ENCODE peak calls at places on chromosomes 12 and 14, in six cellular contexts. One of them, this sample, is unnamed.
A peak's percentile ranks its signal among the peaks of the same experiment; 100 is the strongest.

GRCh38 chr14:53668861-53669260 is 287.8 kb downstream of the BMP4 start:
- DNase-seq in GM12878: no peak
- DNase-seq in effector memory CD4-positive, alpha-beta T cell: no peak
- DNase-seq in transverse colon: no peak
- DNase-seq in RWPE2: no peak
- DNase-seq in stomach: no peak
- DNase-seq in this sample: no peak

GRCh38 chr14:52845079-52845478 is 53.7 kb upstream of the GNPNAT1 start:
- DNase-seq in GM12878: no peak
- DNase-seq in RWPE2: no peak
- DNase-seq in effector memory CD4-positive, alpha-beta T cell: no peak
- DNase-seq in transverse colon: no peak
- DNase-seq in stomach: no peak
- DNase-seq in this sample: no peak

GRCh38 chr12:99984271-99985128 is at the start of gene ANKS1B:
- DNase-seq in stomach: peak; percentile 49
- DNase-seq in transverse colon: peak; percentile 24
- DNase-seq in GM12878: no peak
- DNase-seq in effector memory CD4-positive, alpha-beta T cell: no peak
- DNase-seq in RWPE2: no peak
- DNase-seq in this sample: peak; percentile 86

GRCh38 chr14:42930058-42930457 is 1323.4 kb downstream of the LRFN5 start:
- DNase-seq in effector memory CD4-positive, alpha-beta T cell: no peak
- DNase-seq in GM12878: no peak
- DNase-seq in RWPE2: no peak
- DNase-seq in transverse colon: peak; percentile 9
- DNase-seq in stomach: no peak
- DNase-seq in this sample: no peak

GRCh38 chr12:107558141-107558815 is 127.3 kb upstream of the PWP1 start:
- DNase-seq in effector memory CD4-positive, alpha-beta T cell: no peak
- DNase-seq in RWPE2: no peak
- DNase-seq in GM12878: no peak
- DNase-seq in transverse colon: no peak
- DNase-seq in stomach: no peak
- DNase-seq in this sample: no peak

GRCh38 chr12:68856510-68856909 is 48.5 kb downstream of the MDM2 start:
- DNase-seq in effector memory CD4-positive, alpha-beta T cell: no peak
- DNase-seq in GM12878: no peak
- DNase-seq in transverse colon: no peak
- DNase-seq in stomach: no peak
- DNase-seq in RWPE2: no peak
- DNase-seq in this sample: peak; percentile 26

GRCh38 chr12:57604454-57605307 is at the start of gene DTX3:
- DNase-seq in transverse colon: no peak
- DNase-seq in effector memory CD4-positive, alpha-beta T cell: no peak
- DNase-seq in RWPE2: no peak
- DNase-seq in GM12878: no peak
- DNase-seq in stomach: no peak
- DNase-seq in this sample: peak; percentile 51

GRCh38 chr12:80356092-80356491 is 87.9 kb upstream of the PTPRQ start:
- DNase-seq in transverse colon: no peak
- DNase-seq in effector memory CD4-positive, alpha-beta T cell: no peak
- DNase-seq in GM12878: no peak
- DNase-seq in stomach: no peak
- DNase-seq in RWPE2: no peak
- DNase-seq in this sample: no peak

GRCh38 chr14:91873476-91874265 is 6.3 kb upstream of the TC2N start:
- DNase-seq in effector memory CD4-positive, alpha-beta T cell: peak; percentile 78
- DNase-seq in RWPE2: no peak
- DNase-seq in stomach: peak; percentile 59
- DNase-seq in transverse colon: peak; percentile 59
- DNase-seq in GM12878: peak; percentile 87
- DNase-seq in this sample: no peak
- H3K4me1 ChIP-seq in effector memory CD4-positive, alpha-beta T cell: peaks cover 68% of the 10 kb centered on the region
- H3K4me1 ChIP-seq in RWPE2: peaks cover 27% of the 10 kb centered on the region
- H3K4me1 ChIP-seq in stomach: peaks cover 50% of the 10 kb centered on the region
- H3K4me1 ChIP-seq in transverse colon: peaks cover 16% of the 10 kb centered on the region
- H3K4me1 ChIP-seq in GM12878: peaks cover 28% of the 10 kb centered on the region
- H3K4me1 ChIP-seq in this sample: peaks cover 23% of the 10 kb centered on the region

DNA sequence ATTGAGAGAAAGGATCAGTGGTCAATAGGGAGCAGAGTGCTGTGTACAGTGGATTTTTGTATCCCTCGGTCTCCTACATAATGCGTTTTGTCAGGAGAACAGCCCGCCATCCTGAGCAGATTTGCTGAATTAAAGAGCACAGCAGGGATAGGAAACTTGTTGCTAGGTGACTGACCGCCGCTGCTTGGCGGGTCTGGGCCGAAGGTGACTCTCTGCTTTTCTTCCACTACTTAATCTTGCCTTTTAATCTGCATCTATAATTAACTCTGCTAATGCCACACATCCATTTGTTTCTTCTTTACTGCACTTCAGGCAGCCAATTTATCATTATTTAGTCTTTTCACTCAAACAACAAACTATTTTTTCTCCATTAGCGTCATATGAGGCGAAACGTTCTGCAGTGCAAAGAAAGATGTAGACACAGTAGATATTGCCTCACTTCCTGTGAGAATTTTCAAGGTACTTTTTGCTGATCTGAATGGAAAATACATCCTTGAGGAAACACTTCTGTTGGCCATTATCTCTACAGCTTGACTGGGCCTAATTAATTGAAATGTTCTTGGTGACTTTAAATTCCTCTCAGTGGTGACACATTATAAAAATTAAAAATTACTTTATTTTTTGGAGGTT is 108.0 kb downstream of the PPM1A start:
- DNase-seq in transverse colon: no peak
- DNase-seq in stomach: no peak
- DNase-seq in effector memory CD4-positive, alpha-beta T cell: no peak
- DNase-seq in RWPE2: no peak
- DNase-seq in GM12878: no peak
- DNase-seq in this sample: no peak
- H3K4me3 ChIP-seq in transverse colon: no peak overlapping the region
- H3K4me3 ChIP-seq in stomach: no peak overlapping the region
- H3K4me3 ChIP-seq in effector memory CD4-positive, alpha-beta T cell: no peak overlapping the region
- H3K4me3 ChIP-seq in RWPE2: no peak overlapping the region
- H3K4me3 ChIP-seq in GM12878: no peak overlapping the region
- H3K4me3 ChIP-seq in this sample: no peak overlapping the region

GRCh38 chr12:4417471-4417870 is 28.1 kb downstream of the FGF6 start:
- DNase-seq in effector memory CD4-positive, alpha-beta T cell: no peak
- DNase-seq in transverse colon: no peak
- DNase-seq in stomach: no peak
- DNase-seq in RWPE2: no peak
- DNase-seq in GM12878: no peak
- DNase-seq in this sample: no peak
- H3K27me3 ChIP-seq in effector memory CD4-positive, alpha-beta T cell: no peaks in the 10 kb centered on the region
- H3K27me3 ChIP-seq in transverse colon: peaks cover 4% of the 10 kb centered on the region
- H3K27me3 ChIP-seq in stomach: no peaks in the 10 kb centered on the region
- H3K27me3 ChIP-seq in RWPE2: peaks cover 63% of the 10 kb centered on the region
- H3K27me3 ChIP-seq in GM12878: peaks cover 7% of the 10 kb centered on the region
- H3K27me3 ChIP-seq in this sample: peaks cover 59% of the 10 kb centered on the region

GRCh38 chr14:98501335-98501734 is 770.7 kb downstream of the BCL11B start:
- DNase-seq in transverse colon: no peak
- DNase-seq in GM12878: no peak
- DNase-seq in effector memory CD4-positive, alpha-beta T cell: no peak
- DNase-seq in RWPE2: peak; percentile 95
- DNase-seq in stomach: no peak
- DNase-seq in this sample: no peak
- H3K4me1 ChIP-seq in transverse colon: no peaks in the 10 kb centered on the region
- H3K4me1 ChIP-seq in GM12878: no peaks in the 10 kb centered on the region
- H3K4me1 ChIP-seq in effector memory CD4-positive, alpha-beta T cell: no peaks in the 10 kb centered on the region
- H3K4me1 ChIP-seq in RWPE2: peaks cover 57% of the 10 kb centered on the region
- H3K4me1 ChIP-seq in stomach: no peaks in the 10 kb centered on the region
- H3K4me1 ChIP-seq in this sample: no peaks in the 10 kb centered on the region

DNA sequence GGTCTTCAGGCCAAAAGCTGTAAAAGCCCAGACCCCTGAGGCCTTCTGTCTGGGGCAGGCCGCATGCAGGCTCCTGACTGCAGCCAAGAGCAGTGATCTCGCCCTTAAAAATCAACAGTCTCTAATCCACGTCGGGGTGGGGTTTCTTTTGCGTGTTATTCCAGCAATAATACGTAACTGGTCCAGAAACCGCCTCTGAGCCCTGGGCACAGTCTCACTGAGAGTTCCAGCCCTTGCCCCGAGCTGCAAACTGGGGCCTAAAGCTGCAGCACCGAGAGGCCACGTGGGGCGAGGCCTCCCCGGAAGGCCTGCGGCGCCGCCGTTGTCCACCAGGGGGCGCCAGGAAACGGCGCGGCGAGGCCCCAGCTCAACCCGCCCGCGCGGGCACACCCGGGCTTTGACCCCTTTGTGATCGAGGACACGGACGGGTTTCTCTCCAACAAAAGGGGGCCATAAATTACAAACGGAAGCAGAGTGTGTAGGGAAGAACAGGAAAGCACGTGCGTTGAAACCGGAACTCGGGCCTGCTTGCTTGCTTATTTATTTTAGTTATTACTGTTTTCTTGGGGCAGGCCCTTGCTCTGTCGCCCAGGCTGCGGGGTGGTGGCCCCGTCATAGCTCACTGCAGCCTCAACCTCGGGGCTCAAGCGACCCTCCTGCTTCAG is 87.2 kb downstream of the NINJ2 start:
- DNase-seq in effector memory CD4-positive, alpha-beta T cell: peak; percentile 66
- DNase-seq in transverse colon: peak; percentile 84
- DNase-seq in RWPE2: peak; percentile 55
- DNase-seq in stomach: peak; percentile 82
- DNase-seq in GM12878: peak; percentile 40
- DNase-seq in this sample: peak; percentile 85
- H3K4me3 ChIP-seq in effector memory CD4-positive, alpha-beta T cell: peak overlapping the region; percentile 39
- H3K4me3 ChIP-seq in transverse colon: no peak overlapping the region
- H3K4me3 ChIP-seq in RWPE2: no peak overlapping the region
- H3K4me3 ChIP-seq in stomach: no peak overlapping the region
- H3K4me3 ChIP-seq in GM12878: no peak overlapping the region
- H3K4me3 ChIP-seq in this sample: no peak overlapping the region

GRCh38 chr12:54009171-54010052 is 627 bp downstream of the HOXC8 start:
- DNase-seq in RWPE2: no peak
- DNase-seq in stomach: no peak
- DNase-seq in effector memory CD4-positive, alpha-beta T cell: no peak
- DNase-seq in transverse colon: no peak
- DNase-seq in GM12878: no peak
- DNase-seq in this sample: peak; percentile 35
- H3K27me3 ChIP-seq in RWPE2: peaks cover 93% of the 10 kb centered on the region
- H3K27me3 ChIP-seq in stomach: peaks cover 42% of the 10 kb centered on the region
- H3K27me3 ChIP-seq in effector memory CD4-positive, alpha-beta T cell: peaks cover 93% of the 10 kb centered on the region
- H3K27me3 ChIP-seq in transverse colon: peaks cover 98% of the 10 kb centered on the region
- H3K27me3 ChIP-seq in GM12878: peaks cover 36% of the 10 kb centered on the region
- H3K27me3 ChIP-seq in this sample: no peaks in the 10 kb centered on the region

GRCh38 chr12:45017916-45018315 is 33.0 kb downstream of the DBX2 start:
- DNase-seq in effector memory CD4-positive, alpha-beta T cell: no peak
- DNase-seq in stomach: no peak
- DNase-seq in RWPE2: no peak
- DNase-seq in transverse colon: no peak
- DNase-seq in GM12878: no peak
- DNase-seq in this sample: no peak
- H3K4me1 ChIP-seq in effector memory CD4-positive, alpha-beta T cell: no peaks in the 10 kb centered on the region
- H3K4me1 ChIP-seq in stomach: no peaks in the 10 kb centered on the region
- H3K4me1 ChIP-seq in RWPE2: no peaks in the 10 kb centered on the region
- H3K4me1 ChIP-seq in transverse colon: no peaks in the 10 kb centered on the region
- H3K4me1 ChIP-seq in GM12878: no peaks in the 10 kb centered on the region
- H3K4me1 ChIP-seq in this sample: peaks cover 6% of the 10 kb centered on the region

This sample was measured in adipocyte.